ENCODE peak calls at places on chromosomes 16 and 17, in five cellular contexts. One of them, this sample, is unnamed.

GRCh38 chr17:65794572-65794971 is 233.1 kb upstream of the AXIN2 start:
- DNase-seq in fibroblast of pulmonary artery: peak
- DNase-seq in ascending aorta: no peak
- DNase-seq in stimulated activated CD4-positive, alpha-beta T cell treated with anti-CD3 and anti-CD28 coated beads, Interleukin-2, amount 100 ng/mL, for 48 hours: no peak
- DNase-seq in ELR: peak
- DNase-seq in this sample: no peak

GRCh38 chr17:17989618-17990017 is 17.0 kb downstream of the DRC3 start:
- DNase-seq in fibroblast of pulmonary artery: no peak
- DNase-seq in stimulated activated CD4-positive, alpha-beta T cell treated with anti-CD3 and anti-CD28 coated beads, Interleukin-2, amount 100 ng/mL, for 48 hours: no peak
- DNase-seq in ascending aorta: no peak
- DNase-seq in ELR: no peak
- DNase-seq in this sample: no peak

GRCh38 chr16:64094170-64094960 is 1027.5 kb downstream of the CDH11 start:
- DNase-seq in ascending aorta: no peak
- DNase-seq in ELR: no peak
- DNase-seq in stimulated activated CD4-positive, alpha-beta T cell treated with anti-CD3 and anti-CD28 coated beads, Interleukin-2, amount 100 ng/mL, for 48 hours: no peak
- DNase-seq in fibroblast of pulmonary artery: peak
- DNase-seq in this sample: no peak

GRCh38 chr16:86931410-86931941 is 353.1 kb downstream of the FOXL1 start:
- DNase-seq in ELR: peak
- DNase-seq in ascending aorta: peak
- DNase-seq in stimulated activated CD4-positive, alpha-beta T cell treated with anti-CD3 and anti-CD28 coated beads, Interleukin-2, amount 100 ng/mL, for 48 hours: no peak
- DNase-seq in fibroblast of pulmonary artery: peak
- DNase-seq in this sample: peak

GRCh38 chr17:72970794-72971512 is 121.5 kb downstream of the SLC39A11 start:
- DNase-seq in ELR: peak
- DNase-seq in fibroblast of pulmonary artery: no peak
- DNase-seq in stimulated activated CD4-positive, alpha-beta T cell treated with anti-CD3 and anti-CD28 coated beads, Interleukin-2, amount 100 ng/mL, for 48 hours: no peak
- DNase-seq in ascending aorta: no peak
- DNase-seq in this sample: no peak

GRCh38 chr17:21193031-21193430 is 20.9 kb downstream of the TMEM11 start:
- DNase-seq in ELR: no peak
- DNase-seq in ascending aorta: no peak
- DNase-seq in stimulated activated CD4-positive, alpha-beta T cell treated with anti-CD3 and anti-CD28 coated beads, Interleukin-2, amount 100 ng/mL, for 48 hours: no peak
- DNase-seq in fibroblast of pulmonary artery: no peak
- DNase-seq in this sample: no peak

GRCh38 chr17:42525221-42525620 is 10.8 kb upstream of the NAGLU start:
- DNase-seq in stimulated activated CD4-positive, alpha-beta T cell treated with anti-CD3 and anti-CD28 coated beads, Interleukin-2, amount 100 ng/mL, for 48 hours: no peak
- DNase-seq in fibroblast of pulmonary artery: no peak
- DNase-seq in ascending aorta: no peak
- DNase-seq in ELR: peak
- DNase-seq in this sample: peak

GRCh38 chr16:3841729-3842508 is 38.6 kb downstream of the CREBBP start:
- DNase-seq in ascending aorta: no peak
- DNase-seq in ELR: no peak
- DNase-seq in stimulated activated CD4-positive, alpha-beta T cell treated with anti-CD3 and anti-CD28 coated beads, Interleukin-2, amount 100 ng/mL, for 48 hours: no peak
- DNase-seq in fibroblast of pulmonary artery: no peak
- DNase-seq in this sample: no peak

GRCh38 chr17:1252203-1252608 is 18.0 kb upstream of the BHLHA9 start:
- DNase-seq in ascending aorta: no peak
- DNase-seq in ELR: no peak
- DNase-seq in stimulated activated CD4-positive, alpha-beta T cell treated with anti-CD3 and anti-CD28 coated beads, Interleukin-2, amount 100 ng/mL, for 48 hours: no peak
- DNase-seq in fibroblast of pulmonary artery: peak
- DNase-seq in this sample: no peak

GRCh38 chr17:44557653-44558285 is 485 bp downstream of the FZD2 start:
- DNase-seq in ascending aorta: peak
- DNase-seq in stimulated activated CD4-positive, alpha-beta T cell treated with anti-CD3 and anti-CD28 coated beads, Interleukin-2, amount 100 ng/mL, for 48 hours: no peak
- DNase-seq in fibroblast of pulmonary artery: peak
- DNase-seq in ELR: peak
- DNase-seq in this sample: peak

This sample was measured in astrocyte of the hippocampus.